ENCODE peak calls at places on chromosomes 16 and 17, in four cellular contexts. E is dorsolateral prefrontal cortex, T is tibial nerve, B is psoas muscle. O is an unnamed sample.

GRCh38 chr16:57020651-57021050 is 31.3 kb downstream of the NLRC5 start:
- DNase-seq in B (no peak), E (no peak), T (no peak), O (no peak)

GRCh38 chr17:39631403-39631802 is 4.7 kb downstream of the PPP1R1B start:
- DNase-seq in B (no peak), E (no peak), T (no peak), O (no peak)

GRCh38 chr17:80242505-80242904 is 18.1 kb upstream of the RNF213 start:
- DNase-seq in E (no peak), B (no peak), T (no peak), O (no peak)

GRCh38 chr17:49454050-49454449 is 39.4 kb upstream of the PHB1 start:
- DNase-seq in B (no peak), E (peak; percentile 56), T (peak; percentile 23), O (peak; percentile 39)

GRCh38 chr17:31533546-31534155 is 142.2 kb downstream of the RAB11FIP4 start:
- DNase-seq in T (no peak), B (no peak), E (peak; percentile 71), O (peak; percentile 93)

GRCh38 chr17:1294157-1294717 is 14.8 kb downstream of the TRARG1 start:
- DNase-seq in B (no peak), T (no peak), E (no peak), O (no peak)

GRCh38 chr17:412211-413015 is 59.8 kb upstream of the RPH3AL start:
- DNase-seq in T (peak; percentile 22), E (peak; percentile 52), B (no peak), O (peak; percentile 82)

GRCh38 chr17:75878174-75878998 is at the start of gene TRIM47:
- DNase-seq in T (peak; percentile 55), B (peak; percentile 77), E (peak; percentile 60), O (peak; percentile 42)

GRCh38 chr16:787261-787966 is 767 bp downstream of the RPUSD1 start:
- DNase-seq in T (no peak), B (no peak), E (no peak), O (no peak)

GRCh38 chr16:88742896-88743605 is 36.7 kb downstream of the CTU2 start:
- DNase-seq in T (no peak), E (no peak), B (no peak), O (no peak)

GRCh38 chr16:3182608-3183444 is 5.2 kb upstream of the OR1F1 start:
- DNase-seq in T (no peak), E (no peak), B (no peak), O (peak; percentile 69)

GRCh38 chr17:51643702-51644490 is 383.6 kb downstream of the UTP18 start:
- DNase-seq in T (no peak), E (no peak), B (no peak), O (no peak)

GRCh38 chr17:75457047-75457654 is 716 bp downstream of the TMEM94 start:
- DNase-seq in B (peak; percentile 32), E (peak; percentile 65), T (no peak), O (peak; percentile 34)

GRCh38 chr16:77299395-77299794 is 100.2 kb downstream of the SYCE1L start:
- DNase-seq in T (no peak), E (no peak), B (no peak), O (no peak)

GRCh38 chr17:8022358-8023038 is 16.4 kb upstream of the ALOX15B start:
- DNase-seq in B (no peak), E (no peak), T (no peak), O (peak; percentile 37)

GRCh38 chr17:5373112-5373511 is 46.4 kb downstream of the NUP88 start:
- DNase-seq in E (no peak), B (no peak), T (no peak), O (no peak)

GRCh38 chr16:12356622-12357365 is 380.3 kb downstream of the SNX29 start:
- DNase-seq in B (no peak), T (no peak), E (no peak), O (no peak)

GRCh38 chr17:21161498-21162393 is 35.0 kb downstream of the DHRS7B start:
- DNase-seq in B (no peak), E (no peak), T (no peak), O (no peak)

GRCh38 chr16:15649727-15650018 is 372 bp upstream of the NDE1 start:
- DNase-seq in T (no peak), B (no peak), E (no peak), O (no peak)

GRCh38 chr16:47386201-47386718 is 74.6 kb downstream of the ITFG1 start:
- DNase-seq in T (no peak), B (no peak), E (no peak), O (no peak)

GRCh38 chr17:45745843-45746494 is 38.2 kb upstream of the CRHR1 start:
- DNase-seq in B (no peak), T (no peak), E (no peak), O (no peak)

GRCh38 chr16:58099097-58099955 is 29.9 kb downstream of the CFAP20 start:
- DNase-seq in B (no peak), E (no peak), T (no peak), O (no peak)

GRCh38 chr17:81277421-81277820 is 17.7 kb downstream of the SLC38A10 start:
- DNase-seq in T (no peak), B (peak; percentile 51), E (peak; percentile 86), O (peak; percentile 46)

GRCh38 chr16:54931041-54931756 is 534 bp downstream of the IRX5 start:
- DNase-seq in E (no peak), B (peak; percentile 24), T (no peak), O (no peak)

GRCh38 chr16:86343733-86344585 is 166.4 kb upstream of the FOXF1 start:
- DNase-seq in T (no peak), E (no peak), B (no peak), O (no peak)

GRCh38 chr17:67615011-67615561 is 102.7 kb upstream of the NOL11 start:
- DNase-seq in E (peak; percentile 45), B (no peak), T (no peak), O (no peak)

GRCh38 chr17:6868579-6868978 is 37.0 kb upstream of the TEKT1 start:
- DNase-seq in B (no peak), E (no peak), T (no peak), O (no peak)

GRCh38 chr17:7503521-7503920 is 19.4 kb downstream of the POLR2A start:
- DNase-seq in B (no peak), T (no peak), E (no peak), O (no peak)

GRCh38 chr16:89471225-89471624 is 19.1 kb downstream of the ANKRD11 start:
- DNase-seq in T (no peak), E (no peak), B (no peak), O (peak; percentile 90)

GRCh38 chr17:45261577-45262515 is at the start of gene SPATA32:
- DNase-seq in E (peak; percentile 77), T (no peak), B (peak; percentile 63), O (peak; percentile 55)

GRCh38 chr17:45335721-45336120 is 18.9 kb upstream of the MAP3K14 start:
- DNase-seq in T (no peak), E (no peak), B (no peak), O (no peak)

GRCh38 chr17:33500141-33500540 is 207.0 kb upstream of the ASIC2 start:
- DNase-seq in T (no peak), B (no peak), E (no peak), O (no peak)

GRCh38 chr16:67181346-67181745 is 2.4 kb downstream of the MATCAP1 start:
- DNase-seq in B (no peak), E (no peak), T (no peak), O (peak; percentile 86)

GRCh38 chr16:4801962-4802658 is at the start of gene ROGDI:
- DNase-seq in T (peak; percentile 44), E (peak; percentile 77), B (peak; percentile 67), O (peak; percentile 15)

GRCh38 chr17:19341641-19342610 is 20.6 kb downstream of the B9D1 start:
- DNase-seq in E (no peak), T (no peak), B (no peak), O (no peak)

GRCh38 chr17:40551874-40552768 is 13.2 kb downstream of the CCR7 start:
- DNase-seq in E (peak; percentile 58), B (peak; percentile 62), T (no peak), O (peak; percentile 99)

GRCh38 chr17:8552582-8553320 is 77.8 kb downstream of the MYH10 start:
- DNase-seq in E (no peak), T (no peak), B (no peak), O (peak; percentile 48)

GRCh38 chr16:27551046-27551445 is 1.1 kb downstream of the KATNIP start:
- DNase-seq in E (no peak), T (no peak), B (no peak), O (no peak)
- H3K4me3 ChIP-seq in E (peak overlapping the region; percentile 90), T (peak overlapping the region; percentile 74), B (peak overlapping the region; percentile 93), O (peak overlapping the region; percentile 78)

GRCh38 chr16:9092282-9092962 is 978 bp downstream of the HAPSTR1 start:
- DNase-seq in T (peak; percentile 24), B (peak; percentile 48), E (no peak), O (peak; percentile 57)
- TF ChIP-seq CTCF in T (no peak), B (no peak), E (peak; percentile 33), O (no peak)

GRCh38 chr17:43750154-43750553 is 8.4 kb downstream of the SOST start:
- DNase-seq in E (no peak), B (no peak), T (no peak), O (no peak)

GRCh38 chr17:43740541-43740940 is 18.1 kb downstream of the SOST start:
- DNase-seq in T (no peak), E (no peak), B (no peak), O (no peak)

DNA sequence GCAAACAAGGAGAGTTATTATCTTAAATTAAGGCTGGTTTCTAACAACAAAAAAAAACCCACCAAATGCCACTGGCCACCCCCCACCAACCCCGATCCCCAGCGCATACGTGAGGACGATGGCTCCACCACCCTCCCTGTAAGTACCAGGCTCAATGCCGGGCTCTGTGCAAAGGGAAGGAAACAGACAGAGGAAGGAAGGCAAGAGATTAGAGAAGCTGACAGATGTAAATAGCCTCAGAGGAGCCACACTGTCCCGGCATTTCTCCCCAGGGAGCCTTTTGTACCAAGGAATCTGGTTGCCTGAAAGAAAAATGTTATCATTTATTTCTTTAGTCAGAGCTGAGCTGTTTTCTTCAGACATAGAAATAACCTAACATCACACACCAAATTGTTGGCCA is 13.1 kb downstream of the SOST start:
- DNase-seq in B (no peak), E (no peak), T (no peak), O (no peak)
- H3K4me3 ChIP-seq in B (no peak overlapping the region), E (no peak overlapping the region), T (no peak overlapping the region), O (no peak overlapping the region)

GRCh38 chr17:57832711-57833596 is 16.9 kb downstream of the MRPS23 start:
- DNase-seq in B (peak; percentile 67), T (peak; percentile 29), E (peak; percentile 64), O (peak; percentile 74)
- TF ChIP-seq CTCF in B (peak; percentile 93), T (peak; percentile 85), E (peak; percentile 90), O (peak; percentile 81)

GRCh38 chr16:66131895-66132294 is 234.6 kb upstream of the CDH5 start:
- DNase-seq in E (no peak), T (no peak), B (no peak), O (no peak)
- H3K4me3 ChIP-seq in E (no peak overlapping the region), T (no peak overlapping the region), B (no peak overlapping the region), O (no peak overlapping the region)

GRCh38 chr17:28849281-28849680 is 5.5 kb upstream of the ERAL1 start:
- DNase-seq in T (no peak), B (no peak), E (no peak), O (peak; percentile 19)

GRCh38 chr17:28860363-28860808 is 5.6 kb downstream of the ERAL1 start:
- DNase-seq in B (no peak), E (no peak), T (no peak), O (no peak)

GRCh38 chr17:28853295-28853694 is 1.5 kb upstream of the ERAL1 start:
- DNase-seq in E (no peak), T (no peak), B (no peak), O (no peak)

GRCh38 chr17:28857848-28858360 is 3.1 kb downstream of the ERAL1 start:
- DNase-seq in E (no peak), B (no peak), T (no peak), O (no peak)

GRCh38 chr17:28854457-28855382 is at the start of gene ERAL1:
- DNase-seq in E (peak; percentile 93), T (peak; percentile 59), B (peak; percentile 86), O (peak; percentile 95)
- TF ChIP-seq CTCF in E (no peak), T (no peak), B (no peak), O (no peak)